ENCODE peak calls at places on chromosomes 5 and 9, in nine cellular contexts. X is stimulated activated CD4-positive, alpha-beta T cell treated with anti-CD3 and anti-CD28 coated beads, TNF-alpha, amount 100 ng/mL, for 48 hours; W is activated CD4-positive, alpha-beta T cell treated with anti-CD3 and anti-CD28 coated beads for 48 hours; C is AG10803; Q is GM23338; G is neural progenitor cell; O is iris pigment epithelial cell; M is heart right ventricle; R is ascending aorta. N is an unnamed sample.
A peak's percentile ranks its signal among the peaks of the same experiment; 100 is the strongest.

GRCh38 chr5:18270635-18271338 is 636.5 kb downstream of the TAF11L14 start:
- DNase-seq in X (no peak), W (no peak), C (no peak), Q (no peak), G (no peak), O (peak; percentile 1), M (no peak), R (no peak), N (no peak)

GRCh38 chr9:93942176-93942575 is 13.0 kb downstream of the BARX1 start:
- DNase-seq in X (no peak), W (no peak), C (no peak), Q (no peak), G (no peak), O (peak; percentile 25), M (no peak), R (no peak), N (no peak)

GRCh38 chr5:28810751-28811136 is 1772.4 kb upstream of the CDH9 start:
- DNase-seq in X (no peak), W (no peak), C (no peak), Q (peak; percentile 10), G (no peak), O (no peak), M (no peak), R (no peak), N (no peak)

GRCh38 chr5:144487207-144487606 is 316.5 kb downstream of the KCTD16 start:
- DNase-seq in X (no peak), W (no peak), C (no peak), Q (peak; percentile 77), G (peak; percentile 62), O (no peak), M (no peak), R (no peak), N (peak; percentile 9)

GRCh38 chr5:143148461-143149170 is 254.9 kb downstream of the NR3C1 start:
- DNase-seq in X (no peak), W (no peak), C (peak; percentile 67), Q (no peak), G (no peak), O (peak; percentile 92), M (no peak), R (no peak), N (no peak)

GRCh38 chr5:89346573-89346972 is 463.6 kb upstream of the MEF2C start:
- DNase-seq in X (no peak), W (no peak), C (no peak), Q (no peak), G (no peak), O (no peak), M (no peak), R (no peak), N (no peak)

GRCh38 chr5:140569197-140569596 is 4.6 kb downstream of the SLC35A4 start:
- DNase-seq in X (no peak), W (no peak), C (no peak), Q (no peak), G (no peak), O (peak; percentile 10), M (no peak), R (no peak), N (no peak)

GRCh38 chr5:34057118-34057517 is 14.1 kb upstream of the C1QTNF3 start:
- DNase-seq in X (no peak), W (no peak), C (no peak), Q (no peak), G (no peak), O (no peak), M (no peak), R (no peak), N (peak; percentile 37)

GRCh38 chr5:169567079-169567478 is 16.5 kb upstream of the SPDL1 start:
- DNase-seq in X (no peak), W (no peak), C (peak; percentile 25), Q (peak; percentile 38), G (peak; percentile 38), O (peak; percentile 18), M (no peak), R (no peak), N (no peak)

GRCh38 chr9:11064853-11065252 is 452.1 kb upstream of the PTPRD start:
- DNase-seq in X (no peak), W (no peak), C (no peak), Q (no peak), G (no peak), O (no peak), M (no peak), R (no peak), N (peak; percentile 28)

N was measured in NCI-H82.